ENCODE peak calls at places on chromosomes 13 and 19, in ten cellular contexts. X, A, C, N, K, M, W, S, V and T are unnamed samples.

GRCh38 chr13:95791084-95791722 is 114.3 kb downstream of the DNAJC3 start:
- DNase-seq in X (no peak), A (no peak), C (no peak), N (no peak), K (no peak), M (no peak), W (no peak), S (no peak), V (no peak), T (no peak)

GRCh38 chr13:35996360-35996759 is 134.8 kb downstream of the DCLK1 start:
- DNase-seq in X (no peak), A (no peak), C (no peak), N (no peak), K (no peak), M (no peak), W (no peak), S (no peak), V (no peak), T (no peak)

GRCh38 chr13:26695891-26696311 is 64.7 kb downstream of the GPR12 start:
- DNase-seq in X (no peak), A (no peak), C (no peak), N (no peak), K (no peak), M (no peak), W (no peak), S (no peak), V (no peak), T (no peak)

GRCh38 chr19:51501594-51502263 is at the start of gene SIGLEC12:
- DNase-seq in X (no peak), A (no peak), C (no peak), N (no peak), K (no peak), M (no peak), W (no peak), S (no peak), V (no peak), T (no peak)

GRCh38 chr13:20217168-20217567 is 15.0 kb downstream of the GJB6 start:
- DNase-seq in X (no peak), A (no peak), C (no peak), N (no peak), K (no peak), M (no peak), W (no peak), S (no peak), V (no peak), T (no peak)

GRCh38 chr19:57280913-57281425 is 684 bp downstream of the ZNF460 start:
- DNase-seq in X (no peak), A (peak), C (no peak), N (no peak), K (no peak), M (no peak), W (no peak), S (no peak), V (no peak), T (peak)

GRCh38 chr13:102721800-102722231 is 27.0 kb upstream of the METTL21C start:
- DNase-seq in X (no peak), A (no peak), C (no peak), N (no peak), K (no peak), M (no peak), W (no peak), S (no peak), V (no peak), T (no peak)

GRCh38 chr13:112814905-112815585 is 125.2 kb downstream of the ATP11A start:
- DNase-seq in X (no peak), A (no peak), C (no peak), N (no peak), K (no peak), M (no peak), W (no peak), S (peak), V (no peak), T (no peak)

GRCh38 chr13:52929826-52930225 is 81.4 kb upstream of the PCDH8 start:
- DNase-seq in X (no peak), A (no peak), C (no peak), N (no peak), K (no peak), M (no peak), W (no peak), S (no peak), V (no peak), T (no peak)

GRCh38 chr19:14650161-14650560 is 24.5 kb downstream of the ADGRE3 start:
- DNase-seq in X (no peak), A (no peak), C (no peak), N (no peak), K (no peak), M (no peak), W (no peak), S (no peak), V (no peak), T (no peak)

GRCh38 chr19:37718357-37718756 is 1.2 kb downstream of the ZNF607 start:
- DNase-seq in X (no peak), A (peak), C (no peak), N (peak), K (no peak), M (no peak), W (peak), S (no peak), V (no peak), T (peak)

GRCh38 chr13:98267080-98267912 is 90.2 kb upstream of the RNF113B start:
- DNase-seq in X (no peak), A (no peak), C (no peak), N (no peak), K (no peak), M (peak), W (no peak), S (peak), V (peak), T (no peak)

GRCh38 chr19:58551577-58552471 is 3.1 kb downstream of the CHMP2A start:
- DNase-seq in X (no peak), A (no peak), C (peak), N (no peak), K (no peak), M (no peak), W (no peak), S (no peak), V (no peak), T (no peak)

GRCh38 chr19:6608950-6609349 is 18.0 kb upstream of the CD70 start:
- DNase-seq in X (no peak), A (no peak), C (no peak), N (no peak), K (no peak), M (no peak), W (no peak), S (no peak), V (no peak), T (peak)

GRCh38 chr13:47175172-47175806 is 278.4 kb upstream of the HTR2A start:
- DNase-seq in X (no peak), A (no peak), C (no peak), N (no peak), K (no peak), M (no peak), W (no peak), S (peak), V (no peak), T (no peak)

GRCh38 chr19:41735071-41735623 is 20.2 kb upstream of the CEACAM6 start:
- DNase-seq in X (no peak), A (no peak), C (no peak), N (no peak), K (no peak), M (no peak), W (no peak), S (no peak), V (no peak), T (no peak)
- H3K27ac ChIP-seq in X (no peak), A (no peak), C (no peak), N (no peak), K (no peak), M (no peak), W (no peak), S (no peak), V (no peak), T (no peak)

DNA sequence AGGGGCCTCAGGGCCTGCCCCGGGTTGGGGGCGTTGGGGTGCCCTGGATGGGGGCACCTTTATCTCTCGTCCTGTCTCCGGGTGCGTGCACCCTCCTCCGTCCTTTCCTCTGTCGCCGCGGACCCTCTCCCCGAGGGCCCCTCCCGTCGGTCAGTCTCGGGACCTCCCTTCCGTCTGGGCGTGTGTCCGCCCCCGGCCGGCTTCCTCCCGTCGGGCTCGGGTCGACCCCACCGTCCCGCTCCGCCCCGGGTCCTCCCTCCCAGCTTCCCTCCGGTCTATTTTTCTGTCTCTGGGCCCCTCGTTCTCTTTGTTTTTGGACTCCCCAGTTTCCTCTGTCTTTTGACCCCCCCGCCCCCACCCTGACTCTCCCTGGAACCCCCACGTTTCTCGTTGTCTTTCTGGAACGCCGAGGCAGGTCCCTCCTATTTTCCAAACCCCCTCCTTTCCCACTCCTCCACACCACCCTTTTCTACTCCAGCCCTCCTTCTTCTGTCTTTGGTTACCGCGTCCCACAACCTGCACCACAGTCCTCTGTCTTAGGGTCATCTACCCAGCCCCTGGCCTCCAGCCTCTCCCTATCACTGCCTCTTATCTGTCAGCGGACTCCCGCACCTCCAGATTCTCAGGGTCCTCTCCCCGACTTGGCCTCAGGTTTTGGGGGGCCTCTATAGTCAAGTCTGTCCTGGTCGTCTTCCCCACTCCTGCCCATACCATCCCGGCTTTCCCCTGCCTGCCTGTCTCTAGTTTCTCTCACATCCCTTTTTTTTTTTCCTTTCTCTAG is 757 bp downstream of the EGLN2 start:
- DNase-seq in X (no peak), A (peak), C (no peak), N (peak), K (no peak), M (no peak), W (peak), S (no peak), V (no peak), T (peak)
- H2AFZ ChIP-seq in X (no peak), A (no peak), C (no peak), N (no peak), K (peak), M (peak), W (no peak), S (peak), V (peak), T (no peak)

DNA sequence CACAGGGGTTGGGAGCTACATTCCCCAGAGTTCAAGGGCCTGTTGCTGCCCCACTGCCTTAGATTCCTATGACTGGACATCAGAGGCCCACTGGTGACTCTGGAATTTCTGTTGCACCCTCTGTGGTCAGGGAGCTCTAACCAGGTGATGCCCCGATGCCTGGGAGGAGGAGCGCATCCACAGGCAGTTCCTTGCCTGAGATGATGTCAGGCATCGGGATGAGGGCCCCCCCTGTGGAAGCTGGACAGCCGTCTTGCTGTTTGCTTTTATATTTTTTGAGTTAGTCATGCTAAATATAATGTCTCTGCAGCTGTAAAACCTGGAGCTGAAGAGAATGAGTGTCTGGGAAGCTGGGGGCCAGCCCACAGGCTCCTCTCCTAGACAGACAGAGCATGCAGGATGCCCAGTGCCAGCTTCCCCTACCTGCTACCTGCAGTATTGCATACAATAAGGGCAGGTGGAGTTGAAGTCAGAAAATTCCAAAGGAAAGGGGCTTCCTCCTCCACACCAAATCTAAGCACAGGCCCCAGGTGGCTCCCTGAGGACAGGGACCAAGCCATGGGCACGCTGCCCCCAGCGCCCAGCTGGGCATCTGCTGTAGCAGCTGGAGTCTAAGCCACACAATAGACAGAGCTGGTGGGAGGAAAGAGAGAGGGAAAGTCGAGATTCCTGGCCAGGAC is 16.2 kb downstream of the COL4A2 start:
- DNase-seq in X (no peak), A (no peak), C (peak), N (no peak), K (no peak), M (peak), W (peak), S (peak), V (no peak), T (no peak)
- H3K27ac ChIP-seq in X (no peak), A (no peak), C (no peak), N (no peak), K (no peak), M (no peak), W (no peak), S (peak), V (no peak), T (no peak)

GRCh38 chr13:24745861-24746617 is 17.9 kb upstream of the RNF17 start:
- DNase-seq in X (no peak), A (no peak), C (no peak), N (peak), K (peak), M (no peak), W (peak), S (no peak), V (no peak), T (no peak)

GRCh38 chr13:24744247-24744646 is 19.7 kb upstream of the RNF17 start:
- DNase-seq in X (no peak), A (no peak), C (no peak), N (no peak), K (no peak), M (no peak), W (no peak), S (no peak), V (no peak), T (no peak)

GRCh38 chr13:24746618-24747247 is 17.2 kb upstream of the RNF17 start:
- DNase-seq in X (no peak), A (no peak), C (peak), N (peak), K (peak), M (peak), W (peak), S (no peak), V (no peak), T (no peak)

GRCh38 chr13:24745516-24745860 is 18.5 kb upstream of the RNF17 start:
- DNase-seq in X (no peak), A (no peak), C (no peak), N (no peak), K (no peak), M (no peak), W (peak), S (no peak), V (no peak), T (no peak)

GRCh38 chr13:24747248-24748151 is 16.5 kb upstream of the RNF17 start:
- DNase-seq in X (no peak), A (no peak), C (peak), N (peak), K (peak), M (peak), W (peak), S (no peak), V (no peak), T (no peak)
- H2AFZ ChIP-seq in X (no peak), A (no peak), C (no peak), N (peak), K (peak), M (peak), W (peak), S (peak), V (no peak), T (no peak)

GRCh38 chr19:4030981-4031380 is 23.4 kb downstream of the PIAS4 start:
- DNase-seq in X (no peak), A (no peak), C (no peak), N (no peak), K (no peak), M (no peak), W (no peak), S (no peak), V (no peak), T (no peak)
- H3K27ac ChIP-seq in X (no peak), A (no peak), C (no peak), N (no peak), K (no peak), M (no peak), W (no peak), S (no peak), V (no peak), T (no peak)

GRCh38 chr13:23714672-23715071 is 144.5 kb downstream of the TNFRSF19 start:
- DNase-seq in X (no peak), A (no peak), C (no peak), N (no peak), K (no peak), M (no peak), W (no peak), S (no peak), V (no peak), T (no peak)

GRCh38 chr13:23718916-23719470 is 148.8 kb downstream of the TNFRSF19 start:
- DNase-seq in X (no peak), A (no peak), C (no peak), N (no peak), K (no peak), M (no peak), W (no peak), S (peak), V (no peak), T (no peak)

GRCh38 chr13:23715092-23715761 is 145.0 kb downstream of the TNFRSF19 start:
- DNase-seq in X (no peak), A (no peak), C (no peak), N (no peak), K (no peak), M (peak), W (peak), S (no peak), V (no peak), T (no peak)

GRCh38 chr13:23711355-23711754 is 141.1 kb downstream of the TNFRSF19 start:
- DNase-seq in X (no peak), A (no peak), C (no peak), N (no peak), K (no peak), M (no peak), W (no peak), S (no peak), V (peak), T (no peak)

DNA sequence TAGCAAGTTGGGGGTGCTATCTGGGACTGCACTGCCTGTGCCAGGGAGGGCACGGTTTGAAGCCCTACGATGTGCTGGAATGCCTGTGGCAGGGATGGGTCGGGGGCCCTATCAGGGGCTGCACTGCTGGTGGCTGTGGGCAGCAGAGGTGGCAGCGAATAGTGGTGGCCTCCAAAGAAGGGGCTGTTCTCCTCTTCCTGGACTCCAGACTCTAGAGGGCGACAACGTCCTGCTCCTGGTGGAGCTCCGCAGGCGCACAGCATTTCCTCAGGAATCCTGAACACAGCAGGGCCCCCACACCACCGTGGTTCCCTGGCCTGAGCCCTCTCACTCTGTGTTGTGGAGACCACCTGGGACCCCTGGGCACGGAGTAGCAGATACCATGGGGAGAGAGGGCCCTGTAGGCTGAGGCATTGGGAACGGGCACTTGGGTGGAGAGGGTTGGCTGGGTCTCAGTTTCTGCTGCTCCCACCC is 145.6 kb downstream of the TNFRSF19 start:
- DNase-seq in X (peak), A (no peak), C (peak), N (no peak), K (no peak), M (peak), W (peak), S (no peak), V (no peak), T (peak)
- H2AFZ ChIP-seq in X (no peak), A (no peak), C (no peak), N (no peak), K (peak), M (no peak), W (peak), S (no peak), V (no peak), T (no peak)